ENCODE peak calls at places on chromosomes 4 and X, in five cellular contexts. J is A549, L is ovary, G is GM12878, N is HepG2. R is an unnamed sample.

GRCh38 chrX:40209951-40210617 is 112.3 kb upstream of the BCOR start:
- DNase-seq in G (no peak), J (no peak), L (no peak), N (peak; percentile 7), R (no peak)

GRCh38 chrX:46754450-46755075 is 4.4 kb downstream of the SLC9A7 start:
- DNase-seq in G (peak; percentile 75), N (no peak), J (no peak), L (no peak), R (no peak)

GRCh38 chr4:92136434-92136833 is 167.3 kb upstream of the GRID2 start:
- DNase-seq in L (no peak), N (no peak), G (no peak), J (no peak), R (no peak)

GRCh38 chrX:115560978-115561604 is at the start of gene PLS3:
- DNase-seq in L (peak; percentile 83), J (peak; percentile 89), G (no peak), N (peak; percentile 77), R (peak; percentile 64)

GRCh38 chrX:69286546-69286906 is 121.3 kb upstream of the PJA1 start:
- DNase-seq in J (no peak), L (no peak), N (no peak), G (no peak), R (no peak)

GRCh38 chr4:91116861-91117260 is 989.7 kb downstream of the CCSER1 start:
- DNase-seq in G (no peak), N (no peak), J (no peak), L (no peak), R (no peak)

GRCh38 chr4:172055046-172055445 is 241.8 kb downstream of the GALNTL6 start:
- DNase-seq in L (no peak), G (no peak), J (no peak), N (no peak), R (no peak)

GRCh38 chr4:133981327-133981726 is 220.3 kb downstream of the PABPC4L start:
- DNase-seq in N (no peak), G (no peak), L (no peak), J (no peak), R (no peak)

GRCh38 chrX:103918584-103919335 is 43.7 kb upstream of the TMSB15B start:
- DNase-seq in J (peak; percentile 58), G (no peak), L (peak; percentile 62), N (no peak), R (peak; percentile 12)

GRCh38 chr4:69522554-69522953 is 26.8 kb upstream of the UGT2B4 start:
- DNase-seq in J (no peak), L (no peak), N (no peak), G (no peak), R (no peak)

GRCh38 chr4:177047851-177048174 is 255.1 kb upstream of the VEGFC start:
- DNase-seq in N (no peak), G (no peak), L (no peak), J (no peak), R (no peak)

DNA sequence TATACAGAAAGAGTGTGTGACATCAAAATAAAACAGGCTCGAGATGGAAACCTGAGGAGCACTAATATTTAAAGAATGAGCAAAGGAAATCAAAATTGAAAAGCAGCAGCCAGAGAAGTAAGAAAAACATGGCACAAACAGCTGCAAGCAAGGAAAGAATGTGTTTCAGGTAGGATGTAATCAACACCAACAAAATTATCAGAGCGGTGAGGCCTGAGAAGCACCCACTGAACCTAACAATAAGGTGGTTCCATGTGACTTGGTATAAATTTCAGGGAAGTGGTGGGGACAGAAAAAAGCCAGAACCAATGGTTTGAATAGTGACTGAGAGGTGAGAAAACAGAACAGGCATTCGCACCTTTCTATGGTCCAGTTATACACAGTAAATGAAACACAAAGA is 11.5 kb downstream of the SLC39A8 start:
- DNase-seq in L (no peak), N (no peak), J (no peak), G (no peak), R (no peak)
- TF ChIP-seq EP300 in L (no peak), N (no peak), J (no peak), G (no peak), R (no peak)

GRCh38 chrX:118726887-118727685 is at the start of gene IL13RA1:
- DNase-seq in L (peak; percentile 81), G (no peak), N (peak; percentile 93), J (peak; percentile 74), R (peak; percentile 63)
- TF ChIP-seq EP300 in L (no peak), G (no peak), N (peak; percentile 80), J (no peak), R (no peak)

GRCh38 chr4:182022899-182023298 is 220.3 kb upstream of the TENM3 start:
- DNase-seq in J (no peak), L (no peak), G (no peak), N (no peak), R (no peak)

GRCh38 chr4:182018691-182019090 is 224.5 kb upstream of the TENM3 start:
- DNase-seq in L (no peak), G (no peak), J (no peak), N (no peak), R (no peak)

GRCh38 chr4:182019148-182019652 is 224.0 kb upstream of the TENM3 start:
- DNase-seq in N (no peak), G (peak; percentile 73), L (no peak), J (no peak), R (no peak)

GRCh38 chr4:182023469-182023868 is 219.7 kb upstream of the TENM3 start:
- DNase-seq in L (no peak), J (no peak), N (no peak), G (no peak), R (no peak)
- TF ChIP-seq EP300 in L (no peak), J (no peak), N (no peak), G (no peak), R (no peak)

GRCh38 chrX:130170752-130171445 is 863 bp upstream of the RAB33A start:
- DNase-seq in J (peak; percentile 70), L (peak; percentile 34), N (no peak), G (peak; percentile 39), R (no peak)

GRCh38 chrX:130174051-130174704 is 2.4 kb downstream of the RAB33A start:
- DNase-seq in G (no peak), J (no peak), L (no peak), N (no peak), R (peak; percentile 36)

GRCh38 chrX:130173190-130173895 is 1.6 kb downstream of the RAB33A start:
- DNase-seq in G (peak; percentile 56), L (no peak), J (no peak), N (no peak), R (peak; percentile 30)

GRCh38 chrX:130172127-130172834 is 519 bp downstream of the RAB33A start:
- DNase-seq in L (no peak), J (no peak), G (no peak), N (no peak), R (no peak)

GRCh38 chrX:130171446-130172126 is at the start of gene RAB33A:
- DNase-seq in J (no peak), L (peak; percentile 41), N (no peak), G (no peak), R (no peak)
- TF ChIP-seq EP300 in J (no peak), L (no peak), N (no peak), G (no peak), R (no peak)

R was measured in tibial nerve.